ENCODE peak calls at places on chromosomes 16 and 17, in seven cellular contexts. M is pancreas, C is left lung, X is adrenal gland, E is fibroblast of lung, S is choroid plexus epithelial cell, N is OCI-LY7. P is an unnamed sample.

GRCh38 chr17:2237521-2237921 is 66.1 kb downstream of the SMG6 start:
- DNase-seq in M (no peak), C (no peak), X (peak; percentile 72), E (peak; percentile 89), S (peak; percentile 87), N (no peak), P (no peak)

GRCh38 chr17:62064029-62064790 is 868 bp downstream of the MED13 start:
- DNase-seq in M (no peak), C (no peak), X (no peak), E (peak; percentile 27), S (peak; percentile 51), N (peak; percentile 29), P (no peak)

GRCh38 chr17:44911133-44912001 is 3.9 kb downstream of the GFAP start:
- DNase-seq in M (peak; percentile 64), C (peak; percentile 68), X (peak; percentile 85), E (peak; percentile 44), S (peak; percentile 60), N (peak; percentile 56), P (no peak)

GRCh38 chr17:44557653-44558285 is 485 bp downstream of the FZD2 start:
- DNase-seq in M (no peak), C (peak; percentile 44), X (no peak), E (peak; percentile 73), S (peak; percentile 84), N (no peak), P (no peak)

GRCh38 chr16:49688298-49688697 is 167.6 kb downstream of the ZNF423 start:
- DNase-seq in M (no peak), C (no peak), X (no peak), E (no peak), S (no peak), N (no peak), P (no peak)

GRCh38 chr16:26992661-26993365 is 73.9 kb upstream of the C16orf82 start:
- DNase-seq in M (no peak), C (no peak), X (no peak), E (no peak), S (no peak), N (no peak), P (no peak)

GRCh38 chr16:31880322-31880979 is 6.8 kb downstream of the ZNF267 start:
- DNase-seq in M (no peak), C (peak; percentile 41), X (no peak), E (peak; percentile 83), S (peak; percentile 89), N (no peak), P (no peak)

GRCh38 chr16:66569131-66569530 is 2.9 kb downstream of the CMTM1 start:
- DNase-seq in M (no peak), C (no peak), X (no peak), E (peak; percentile 72), S (peak; percentile 69), N (no peak), P (no peak)

GRCh38 chr17:164536-165235 is 16.8 kb downstream of the DOC2B start:
- DNase-seq in M (peak; percentile 30), C (no peak), X (peak; percentile 85), E (peak; percentile 14), S (peak; percentile 65), N (peak; percentile 63), P (peak; percentile 6)

GRCh38 chr16:66326995-66327513 is 39.4 kb upstream of the CDH5 start:
- DNase-seq in M (peak; percentile 74), C (no peak), X (no peak), E (peak; percentile 23), S (peak; percentile 10), N (no peak), P (no peak)

GRCh38 chr16:87580855-87581261 is 21.4 kb upstream of the JPH3 start:
- DNase-seq in M (no peak), C (no peak), X (no peak), E (peak; percentile 39), S (peak; percentile 57), N (no peak), P (no peak)

GRCh38 chr16:11212819-11213196 is 43.2 kb downstream of the SOCS1 start:
- DNase-seq in M (no peak), C (no peak), X (no peak), E (no peak), S (no peak), N (no peak), P (no peak)

GRCh38 chr16:11211977-11212818 is 43.8 kb downstream of the SOCS1 start:
- DNase-seq in M (no peak), C (no peak), X (no peak), E (no peak), S (no peak), N (no peak), P (no peak)

GRCh38 chr16:11210260-11210659 is 45.7 kb downstream of the SOCS1 start:
- DNase-seq in M (no peak), C (no peak), X (no peak), E (no peak), S (no peak), N (no peak), P (no peak)

GRCh38 chr16:11213373-11213772 is 42.6 kb downstream of the SOCS1 start:
- DNase-seq in M (no peak), C (no peak), X (no peak), E (no peak), S (no peak), N (no peak), P (no peak)

DNA sequence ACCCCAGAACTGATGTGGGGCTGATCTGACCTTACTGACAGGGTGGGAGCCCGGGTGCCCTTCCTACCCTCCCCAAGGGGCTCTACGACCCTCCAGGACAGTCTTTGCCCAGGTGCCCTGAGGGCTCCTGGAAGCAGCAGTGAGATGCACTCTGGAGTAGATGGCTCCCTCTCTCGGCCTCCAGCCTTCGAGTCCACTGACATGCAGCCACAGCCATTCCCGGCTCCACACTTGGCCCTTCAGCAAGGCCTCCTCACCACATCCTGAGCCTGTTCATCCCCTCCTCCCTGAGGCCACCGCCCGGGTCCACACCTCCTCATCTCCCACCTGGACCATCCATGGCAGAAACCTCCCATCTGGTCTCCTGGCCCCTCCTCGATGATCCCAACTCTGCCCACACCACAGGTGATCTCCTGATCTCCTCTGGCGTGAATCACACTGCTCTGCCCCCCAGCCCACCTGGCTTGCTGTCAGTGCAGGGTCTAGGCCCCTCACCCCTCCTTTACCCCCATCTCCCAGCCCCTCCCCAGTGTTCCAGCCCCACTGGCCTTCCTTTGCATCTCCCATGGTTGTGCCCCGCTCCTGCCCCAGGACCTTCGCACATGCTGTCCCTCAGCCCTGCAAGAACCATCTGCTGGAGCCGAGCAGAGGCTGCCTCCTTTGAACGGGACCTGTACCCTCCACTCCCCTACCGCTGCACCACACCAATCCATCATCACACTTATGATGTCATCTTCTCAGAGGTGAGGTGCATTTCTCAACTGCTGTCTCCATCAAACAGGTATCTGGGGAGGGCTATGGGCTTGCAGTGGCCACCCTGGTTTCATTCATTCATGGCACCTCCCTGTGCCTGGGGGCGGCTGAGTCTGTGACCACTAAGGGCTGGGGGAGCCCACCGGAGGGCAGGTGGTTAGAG is 44.7 kb downstream of the SOCS1 start:
- DNase-seq in M (no peak), C (no peak), X (no peak), E (no peak), S (peak; percentile 27), N (no peak), P (no peak)
- TF ChIP-seq CTCF in M (no peak), C (no peak), X (no peak), E (no peak), S (peak; percentile 31), N (no peak), P (no peak)

GRCh38 chr17:57665696-57666095 is 79.4 kb downstream of the CCDC182 start:
- DNase-seq in M (no peak), C (no peak), X (peak; percentile 54), E (no peak), S (no peak), N (no peak), P (no peak)

GRCh38 chr17:57663326-57664070 is 81.6 kb downstream of the CCDC182 start:
- DNase-seq in M (no peak), C (no peak), X (peak; percentile 79), E (no peak), S (no peak), N (no peak), P (no peak)

GRCh38 chr17:57662021-57662420 is 83.1 kb downstream of the CCDC182 start:
- DNase-seq in M (no peak), C (no peak), X (no peak), E (no peak), S (no peak), N (no peak), P (no peak)

GRCh38 chr17:57665128-57665527 is 80.0 kb downstream of the CCDC182 start:
- DNase-seq in M (no peak), C (no peak), X (peak; percentile 63), E (no peak), S (no peak), N (no peak), P (no peak)

GRCh38 chr17:57662644-57663308 is 82.3 kb downstream of the CCDC182 start:
- DNase-seq in M (peak; percentile 95), C (peak; percentile 93), X (peak; percentile 100), E (peak; percentile 99), S (peak; percentile 98), N (no peak), P (peak; percentile 98)
- H3K4me3 ChIP-seq in M (no peak overlapping the region), C (peak overlapping the region; percentile 14), X (no peak overlapping the region), E (peak overlapping the region; percentile 18), S (peak overlapping the region; percentile 34), N (no peak overlapping the region), P (peak overlapping the region; percentile 41)

DNA sequence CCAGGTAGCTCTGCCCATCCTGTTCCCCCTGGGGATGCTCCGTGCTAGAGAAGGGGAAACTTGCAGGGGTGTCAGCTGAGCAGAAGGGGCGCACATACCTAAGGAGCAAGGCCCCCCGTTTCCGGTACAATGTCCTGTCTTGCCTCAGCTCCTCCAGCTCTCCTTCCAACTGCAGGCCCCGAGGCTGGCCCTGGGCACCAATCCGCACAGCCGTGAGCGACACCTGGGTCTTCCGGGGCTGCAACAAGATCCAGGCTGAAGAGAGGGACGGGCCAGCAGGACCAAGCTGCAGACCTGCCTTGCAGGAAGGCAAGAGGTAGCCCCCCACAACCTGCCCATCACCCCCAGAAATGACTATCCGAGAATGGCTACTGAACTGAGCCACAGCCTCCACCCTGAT is 102.6 kb downstream of the RMI2 start:
- DNase-seq in M (no peak), C (no peak), X (no peak), E (no peak), S (no peak), N (no peak), P (no peak)
- TF ChIP-seq CTCF in M (no peak), C (no peak), X (no peak), E (no peak), S (no peak), N (no peak), P (no peak)

DNA sequence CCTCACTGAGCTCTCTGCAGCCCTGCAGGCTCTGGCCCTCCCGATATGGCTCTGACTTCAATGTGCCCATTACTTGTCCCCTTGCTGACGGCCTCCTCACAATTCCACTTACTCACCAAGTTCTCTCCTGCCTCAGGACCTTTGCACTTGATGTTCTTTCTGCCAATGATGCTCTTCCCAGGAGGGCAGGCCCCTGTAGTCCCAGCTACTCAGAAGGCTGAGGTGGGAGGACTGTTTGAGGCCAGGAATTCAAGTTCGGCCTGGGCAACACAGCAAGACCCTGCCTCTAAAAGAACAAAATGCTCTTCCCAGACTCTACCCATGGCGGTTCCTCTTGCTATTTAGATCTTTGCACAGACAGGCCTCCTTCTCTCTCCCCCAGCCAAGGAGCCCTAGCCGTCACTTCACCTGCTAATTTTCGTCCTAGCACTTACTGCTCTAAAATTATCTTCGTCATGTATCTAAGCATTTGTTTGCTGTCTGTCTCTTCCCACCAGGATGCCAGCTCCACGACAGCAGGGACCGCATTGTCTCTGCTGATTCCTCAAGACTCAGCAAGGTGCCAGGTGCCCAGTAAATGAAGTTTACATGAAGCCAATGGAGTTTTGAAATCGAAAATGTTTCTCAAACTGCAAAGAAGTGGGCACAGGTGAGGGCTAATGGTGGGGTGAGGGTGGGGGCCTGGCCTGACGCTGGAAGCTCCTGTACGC is 626 bp upstream of the RAI1 start:
- DNase-seq in M (no peak), C (no peak), X (no peak), E (no peak), S (no peak), N (no peak), P (no peak)
- H3K4me3 ChIP-seq in M (no peak overlapping the region), C (peak overlapping the region; percentile 85), X (no peak overlapping the region), E (peak overlapping the region; percentile 16), S (peak overlapping the region; percentile 37), N (peak overlapping the region; percentile 92), P (peak overlapping the region; percentile 34)

GRCh38 chr16:69873783-69874182 is 77.4 kb upstream of the CLEC18A start:
- DNase-seq in M (no peak), C (no peak), X (no peak), E (no peak), S (no peak), N (no peak), P (no peak)
- TF ChIP-seq CTCF in M (no peak), C (no peak), X (no peak), E (no peak), S (no peak), N (no peak), P (no peak)